ENCODE peak calls at places on chromosomes 4 and X, in four cellular contexts. S is psoas muscle, F is NCI-H2081, M is Calu3. Z is an unnamed sample.

GRCh38 chr4:52840531-52841350 is 21.4 kb upstream of the RASL11B start:
- DNase-seq in S (no peak), F (no peak), M (no peak), Z (no peak)

GRCh38 chr4:154004859-154005520 is 216.1 kb upstream of the SFRP2 start:
- DNase-seq in S (no peak), F (no peak), M (no peak), Z (no peak)

GRCh38 chrX:13091111-13091765 is 46.8 kb upstream of the FAM9C start:
- DNase-seq in S (no peak), F (no peak), M (no peak), Z (no peak)

GRCh38 chr4:138843611-138844010 is 172.0 kb upstream of the NOCT start:
- DNase-seq in S (no peak), F (peak), M (no peak), Z (no peak)

GRCh38 chrX:109300415-109300814 is 181.5 kb downstream of the GUCY2F start:
- DNase-seq in S (no peak), F (no peak), M (no peak), Z (no peak)

GRCh38 chrX:153928846-153929245 is 2.8 kb upstream of the ARHGAP4 start:
- DNase-seq in S (no peak), F (no peak), M (no peak), Z (no peak)

GRCh38 chr4:108840426-108840975 is 77.6 kb upstream of the ETNPPL start:
- DNase-seq in S (no peak), F (no peak), M (no peak), Z (no peak)

GRCh38 chrX:42107495-42108139 is 184.3 kb upstream of the CASK start:
- DNase-seq in S (no peak), F (no peak), M (no peak), Z (no peak)

GRCh38 chr4:25399502-25399901 is 22.4 kb downstream of the ANAPC4 start:
- DNase-seq in S (no peak), F (no peak), M (no peak), Z (no peak)

GRCh38 chrX:53287493-53288138 is 6.2 kb upstream of the IQSEC2 start:
- DNase-seq in S (peak), F (peak), M (peak), Z (peak)

GRCh38 chrX:70025464-70025863 is 24.3 kb downstream of the AWAT2 start:
- DNase-seq in S (no peak), F (no peak), M (no peak), Z (no peak)

GRCh38 chr4:147236806-147237205 is 244.1 kb upstream of the EDNRA start:
- DNase-seq in S (no peak), F (no peak), M (no peak), Z (no peak)

GRCh38 chr4:149322203-149322602 is 493.4 kb downstream of the IQCM start:
- DNase-seq in S (no peak), F (no peak), M (no peak), Z (no peak)

Z was measured in ovary.